ENCODE peak calls at places on chromosome X, in nine cellular contexts. One of them, this sample, is unnamed.
A peak's percentile ranks its signal among the peaks of the same experiment; 100 is the strongest.

GRCh38 chrX:18971506-18971905 is 12.4 kb downstream of the PHKA2 start:
- DNase-seq in renal cortical epithelial cell: no peak
- DNase-seq in activated gamma-delta T cell treated with Interleukin-2 at 50 U/mL for 16 hours: no peak
- DNase-seq in stimulated activated CD4-positive, alpha-beta T cell treated with anti-CD3 and anti-CD28 coated beads, Interleukin-4, amount 100 ng/mL, for 24 hours: no peak
- DNase-seq in NCI-H1092: no peak
- DNase-seq in AG04450: no peak
- DNase-seq in choroid plexus epithelial cell: no peak
- DNase-seq in T-cell: no peak
- DNase-seq in endothelial cell: no peak
- DNase-seq in this sample: no peak

GRCh38 chrX:45806410-45807121 is 605.9 kb upstream of the DIPK2B start:
- DNase-seq in activated gamma-delta T cell treated with Interleukin-2 at 50 U/mL for 16 hours: peak; percentile 31
- DNase-seq in stimulated activated CD4-positive, alpha-beta T cell treated with anti-CD3 and anti-CD28 coated beads, Interleukin-4, amount 100 ng/mL, for 24 hours: peak; percentile 62
- DNase-seq in T-cell: peak; percentile 59
- DNase-seq in AG04450: no peak
- DNase-seq in endothelial cell: no peak
- DNase-seq in choroid plexus epithelial cell: peak; percentile 91
- DNase-seq in NCI-H1092: no peak
- DNase-seq in renal cortical epithelial cell: peak; percentile 81
- DNase-seq in this sample: peak; percentile 37

GRCh38 chrX:6990552-6991193 is 156.8 kb upstream of the STS start:
- DNase-seq in stimulated activated CD4-positive, alpha-beta T cell treated with anti-CD3 and anti-CD28 coated beads, Interleukin-4, amount 100 ng/mL, for 24 hours: no peak
- DNase-seq in NCI-H1092: no peak
- DNase-seq in choroid plexus epithelial cell: no peak
- DNase-seq in T-cell: no peak
- DNase-seq in activated gamma-delta T cell treated with Interleukin-2 at 50 U/mL for 16 hours: no peak
- DNase-seq in AG04450: no peak
- DNase-seq in renal cortical epithelial cell: no peak
- DNase-seq in endothelial cell: no peak
- DNase-seq in this sample: peak; percentile 32

GRCh38 chrX:13650318-13650717 is 2.6 kb upstream of the TCEANC start:
- DNase-seq in AG04450: no peak
- DNase-seq in choroid plexus epithelial cell: no peak
- DNase-seq in stimulated activated CD4-positive, alpha-beta T cell treated with anti-CD3 and anti-CD28 coated beads, Interleukin-4, amount 100 ng/mL, for 24 hours: no peak
- DNase-seq in T-cell: no peak
- DNase-seq in endothelial cell: no peak
- DNase-seq in activated gamma-delta T cell treated with Interleukin-2 at 50 U/mL for 16 hours: no peak
- DNase-seq in NCI-H1092: no peak
- DNase-seq in renal cortical epithelial cell: no peak
- DNase-seq in this sample: no peak

GRCh38 chrX:137432609-137433008 is 133.3 kb upstream of the ZIC3 start:
- DNase-seq in NCI-H1092: peak; percentile 15
- DNase-seq in T-cell: no peak
- DNase-seq in activated gamma-delta T cell treated with Interleukin-2 at 50 U/mL for 16 hours: no peak
- DNase-seq in endothelial cell: peak; percentile 40
- DNase-seq in choroid plexus epithelial cell: peak; percentile 52
- DNase-seq in AG04450: no peak
- DNase-seq in renal cortical epithelial cell: no peak
- DNase-seq in stimulated activated CD4-positive, alpha-beta T cell treated with anti-CD3 and anti-CD28 coated beads, Interleukin-4, amount 100 ng/mL, for 24 hours: no peak
- DNase-seq in this sample: peak; percentile 0

GRCh38 chrX:16585486-16586370 is 64.2 kb upstream of the S100G start:
- DNase-seq in activated gamma-delta T cell treated with Interleukin-2 at 50 U/mL for 16 hours: no peak
- DNase-seq in T-cell: no peak
- DNase-seq in choroid plexus epithelial cell: no peak
- DNase-seq in stimulated activated CD4-positive, alpha-beta T cell treated with anti-CD3 and anti-CD28 coated beads, Interleukin-4, amount 100 ng/mL, for 24 hours: no peak
- DNase-seq in renal cortical epithelial cell: no peak
- DNase-seq in endothelial cell: no peak
- DNase-seq in AG04450: no peak
- DNase-seq in NCI-H1092: no peak
- DNase-seq in this sample: no peak

GRCh38 chrX:40908857-40909475 is 173.6 kb upstream of the MED14 start:
- DNase-seq in NCI-H1092: no peak
- DNase-seq in choroid plexus epithelial cell: peak; percentile 77
- DNase-seq in stimulated activated CD4-positive, alpha-beta T cell treated with anti-CD3 and anti-CD28 coated beads, Interleukin-4, amount 100 ng/mL, for 24 hours: no peak
- DNase-seq in activated gamma-delta T cell treated with Interleukin-2 at 50 U/mL for 16 hours: no peak
- DNase-seq in endothelial cell: no peak
- DNase-seq in AG04450: peak; percentile 33
- DNase-seq in T-cell: no peak
- DNase-seq in renal cortical epithelial cell: peak; percentile 85
- DNase-seq in this sample: peak; percentile 63

GRCh38 chrX:65993332-65993731 is 46.5 kb downstream of the VSIG4 start:
- DNase-seq in NCI-H1092: no peak
- DNase-seq in activated gamma-delta T cell treated with Interleukin-2 at 50 U/mL for 16 hours: no peak
- DNase-seq in T-cell: no peak
- DNase-seq in AG04450: no peak
- DNase-seq in endothelial cell: no peak
- DNase-seq in stimulated activated CD4-positive, alpha-beta T cell treated with anti-CD3 and anti-CD28 coated beads, Interleukin-4, amount 100 ng/mL, for 24 hours: no peak
- DNase-seq in renal cortical epithelial cell: no peak
- DNase-seq in choroid plexus epithelial cell: no peak
- DNase-seq in this sample: no peak

GRCh38 chrX:109632906-109633504 is 8.0 kb upstream of the KCNE5 start:
- DNase-seq in activated gamma-delta T cell treated with Interleukin-2 at 50 U/mL for 16 hours: no peak
- DNase-seq in T-cell: no peak
- DNase-seq in endothelial cell: peak; percentile 23
- DNase-seq in NCI-H1092: no peak
- DNase-seq in renal cortical epithelial cell: peak; percentile 17
- DNase-seq in AG04450: no peak
- DNase-seq in choroid plexus epithelial cell: peak; percentile 53
- DNase-seq in stimulated activated CD4-positive, alpha-beta T cell treated with anti-CD3 and anti-CD28 coated beads, Interleukin-4, amount 100 ng/mL, for 24 hours: no peak
- DNase-seq in this sample: peak; percentile 5

GRCh38 chrX:148958896-148959295 is 458.5 kb downstream of the AFF2 start:
- DNase-seq in T-cell: no peak
- DNase-seq in renal cortical epithelial cell: no peak
- DNase-seq in activated gamma-delta T cell treated with Interleukin-2 at 50 U/mL for 16 hours: no peak
- DNase-seq in AG04450: no peak
- DNase-seq in NCI-H1092: no peak
- DNase-seq in stimulated activated CD4-positive, alpha-beta T cell treated with anti-CD3 and anti-CD28 coated beads, Interleukin-4, amount 100 ng/mL, for 24 hours: no peak
- DNase-seq in choroid plexus epithelial cell: no peak
- DNase-seq in endothelial cell: no peak
- DNase-seq in this sample: no peak

GRCh38 chrX:74705269-74705668 is 90.8 kb upstream of the RLIM start:
- DNase-seq in stimulated activated CD4-positive, alpha-beta T cell treated with anti-CD3 and anti-CD28 coated beads, Interleukin-4, amount 100 ng/mL, for 24 hours: no peak
- DNase-seq in activated gamma-delta T cell treated with Interleukin-2 at 50 U/mL for 16 hours: no peak
- DNase-seq in NCI-H1092: no peak
- DNase-seq in endothelial cell: no peak
- DNase-seq in choroid plexus epithelial cell: no peak
- DNase-seq in T-cell: no peak
- DNase-seq in renal cortical epithelial cell: no peak
- DNase-seq in AG04450: no peak
- DNase-seq in this sample: no peak

GRCh38 chrX:101287402-101287801 is 3.7 kb downstream of the TAF7L start:
- DNase-seq in NCI-H1092: peak; percentile 1
- DNase-seq in stimulated activated CD4-positive, alpha-beta T cell treated with anti-CD3 and anti-CD28 coated beads, Interleukin-4, amount 100 ng/mL, for 24 hours: peak; percentile 12
- DNase-seq in AG04450: peak; percentile 11
- DNase-seq in choroid plexus epithelial cell: peak; percentile 67
- DNase-seq in renal cortical epithelial cell: peak; percentile 35
- DNase-seq in T-cell: no peak
- DNase-seq in endothelial cell: peak; percentile 35
- DNase-seq in activated gamma-delta T cell treated with Interleukin-2 at 50 U/mL for 16 hours: no peak
- DNase-seq in this sample: peak; percentile 43

GRCh38 chrX:119880552-119881437 is 9.2 kb downstream of the NDUFA1 start:
- DNase-seq in T-cell: peak; percentile 33
- DNase-seq in activated gamma-delta T cell treated with Interleukin-2 at 50 U/mL for 16 hours: no peak
- DNase-seq in choroid plexus epithelial cell: peak; percentile 78
- DNase-seq in stimulated activated CD4-positive, alpha-beta T cell treated with anti-CD3 and anti-CD28 coated beads, Interleukin-4, amount 100 ng/mL, for 24 hours: peak; percentile 27
- DNase-seq in AG04450: no peak
- DNase-seq in renal cortical epithelial cell: peak; percentile 57
- DNase-seq in NCI-H1092: peak; percentile 19
- DNase-seq in endothelial cell: peak; percentile 18
- DNase-seq in this sample: peak; percentile 47

GRCh38 chrX:71911023-71911730 is 532 bp downstream of the NHSL2 start:
- DNase-seq in NCI-H1092: no peak
- DNase-seq in renal cortical epithelial cell: no peak
- DNase-seq in choroid plexus epithelial cell: no peak
- DNase-seq in AG04450: no peak
- DNase-seq in T-cell: peak; percentile 30
- DNase-seq in stimulated activated CD4-positive, alpha-beta T cell treated with anti-CD3 and anti-CD28 coated beads, Interleukin-4, amount 100 ng/mL, for 24 hours: peak; percentile 10
- DNase-seq in endothelial cell: peak; percentile 63
- DNase-seq in activated gamma-delta T cell treated with Interleukin-2 at 50 U/mL for 16 hours: peak; percentile 24
- DNase-seq in this sample: no peak

GRCh38 chrX:143634701-143635442 is 1.0 kb downstream of the SLITRK4 start:
- DNase-seq in renal cortical epithelial cell: no peak
- DNase-seq in choroid plexus epithelial cell: no peak
- DNase-seq in endothelial cell: peak; percentile 20
- DNase-seq in T-cell: no peak
- DNase-seq in AG04450: no peak
- DNase-seq in stimulated activated CD4-positive, alpha-beta T cell treated with anti-CD3 and anti-CD28 coated beads, Interleukin-4, amount 100 ng/mL, for 24 hours: no peak
- DNase-seq in NCI-H1092: peak; percentile 34
- DNase-seq in activated gamma-delta T cell treated with Interleukin-2 at 50 U/mL for 16 hours: no peak
- DNase-seq in this sample: no peak

GRCh38 chrX:70636218-70636617 is 191.6 kb downstream of the DLG3 start:
- DNase-seq in AG04450: no peak
- DNase-seq in T-cell: no peak
- DNase-seq in endothelial cell: no peak
- DNase-seq in choroid plexus epithelial cell: no peak
- DNase-seq in renal cortical epithelial cell: no peak
- DNase-seq in activated gamma-delta T cell treated with Interleukin-2 at 50 U/mL for 16 hours: no peak
- DNase-seq in stimulated activated CD4-positive, alpha-beta T cell treated with anti-CD3 and anti-CD28 coated beads, Interleukin-4, amount 100 ng/mL, for 24 hours: no peak
- DNase-seq in NCI-H1092: no peak
- DNase-seq in this sample: no peak

GRCh38 chrX:6574762-6575161 is 39.8 kb upstream of the VCX3A start:
- DNase-seq in activated gamma-delta T cell treated with Interleukin-2 at 50 U/mL for 16 hours: no peak
- DNase-seq in endothelial cell: peak; percentile 3
- DNase-seq in T-cell: no peak
- DNase-seq in renal cortical epithelial cell: no peak
- DNase-seq in NCI-H1092: no peak
- DNase-seq in choroid plexus epithelial cell: no peak
- DNase-seq in AG04450: no peak
- DNase-seq in stimulated activated CD4-positive, alpha-beta T cell treated with anti-CD3 and anti-CD28 coated beads, Interleukin-4, amount 100 ng/mL, for 24 hours: no peak
- DNase-seq in this sample: no peak

GRCh38 chrX:140389331-140389730 is 115.5 kb downstream of the SOX3 start:
- DNase-seq in renal cortical epithelial cell: peak; percentile 64
- DNase-seq in T-cell: no peak
- DNase-seq in activated gamma-delta T cell treated with Interleukin-2 at 50 U/mL for 16 hours: no peak
- DNase-seq in choroid plexus epithelial cell: no peak
- DNase-seq in stimulated activated CD4-positive, alpha-beta T cell treated with anti-CD3 and anti-CD28 coated beads, Interleukin-4, amount 100 ng/mL, for 24 hours: no peak
- DNase-seq in NCI-H1092: no peak
- DNase-seq in AG04450: no peak
- DNase-seq in endothelial cell: no peak
- DNase-seq in this sample: no peak

GRCh38 chrX:150688911-150689451 is 4.2 kb upstream of the MTMR1 start:
- DNase-seq in NCI-H1092: no peak
- DNase-seq in stimulated activated CD4-positive, alpha-beta T cell treated with anti-CD3 and anti-CD28 coated beads, Interleukin-4, amount 100 ng/mL, for 24 hours: no peak
- DNase-seq in renal cortical epithelial cell: peak; percentile 92
- DNase-seq in AG04450: peak; percentile 84
- DNase-seq in T-cell: no peak
- DNase-seq in activated gamma-delta T cell treated with Interleukin-2 at 50 U/mL for 16 hours: no peak
- DNase-seq in endothelial cell: no peak
- DNase-seq in choroid plexus epithelial cell: peak; percentile 96
- DNase-seq in this sample: peak; percentile 95

GRCh38 chrX:2781698-2782097 is 29.9 kb downstream of the XG start:
- DNase-seq in T-cell: no peak
- DNase-seq in choroid plexus epithelial cell: no peak
- DNase-seq in renal cortical epithelial cell: no peak
- DNase-seq in NCI-H1092: no peak
- DNase-seq in AG04450: no peak
- DNase-seq in stimulated activated CD4-positive, alpha-beta T cell treated with anti-CD3 and anti-CD28 coated beads, Interleukin-4, amount 100 ng/mL, for 24 hours: no peak
- DNase-seq in activated gamma-delta T cell treated with Interleukin-2 at 50 U/mL for 16 hours: no peak
- DNase-seq in endothelial cell: no peak
- DNase-seq in this sample: no peak

GRCh38 chrX:17580529-17581155 is 156.7 kb upstream of the SCML1 start:
- DNase-seq in renal cortical epithelial cell: peak; percentile 98
- DNase-seq in endothelial cell: no peak
- DNase-seq in NCI-H1092: no peak
- DNase-seq in T-cell: no peak
- DNase-seq in AG04450: no peak
- DNase-seq in stimulated activated CD4-positive, alpha-beta T cell treated with anti-CD3 and anti-CD28 coated beads, Interleukin-4, amount 100 ng/mL, for 24 hours: no peak
- DNase-seq in choroid plexus epithelial cell: peak; percentile 83
- DNase-seq in activated gamma-delta T cell treated with Interleukin-2 at 50 U/mL for 16 hours: no peak
- DNase-seq in this sample: no peak

GRCh38 chrX:32153586-32153985 is 1057.8 kb downstream of the DMD start:
- DNase-seq in NCI-H1092: no peak
- DNase-seq in T-cell: no peak
- DNase-seq in endothelial cell: no peak
- DNase-seq in AG04450: no peak
- DNase-seq in renal cortical epithelial cell: no peak
- DNase-seq in stimulated activated CD4-positive, alpha-beta T cell treated with anti-CD3 and anti-CD28 coated beads, Interleukin-4, amount 100 ng/mL, for 24 hours: no peak
- DNase-seq in activated gamma-delta T cell treated with Interleukin-2 at 50 U/mL for 16 hours: no peak
- DNase-seq in choroid plexus epithelial cell: no peak
- DNase-seq in this sample: no peak

GRCh38 chrX:76920621-76921020 is 493.1 kb downstream of the MAGEE1 start:
- DNase-seq in T-cell: no peak
- DNase-seq in renal cortical epithelial cell: no peak
- DNase-seq in stimulated activated CD4-positive, alpha-beta T cell treated with anti-CD3 and anti-CD28 coated beads, Interleukin-4, amount 100 ng/mL, for 24 hours: no peak
- DNase-seq in NCI-H1092: no peak
- DNase-seq in endothelial cell: no peak
- DNase-seq in AG04450: no peak
- DNase-seq in choroid plexus epithelial cell: no peak
- DNase-seq in activated gamma-delta T cell treated with Interleukin-2 at 50 U/mL for 16 hours: no peak
- DNase-seq in this sample: no peak

GRCh38 chrX:19728915-19729314 is 158.5 kb downstream of the SH3KBP1 start:
- DNase-seq in T-cell: no peak
- DNase-seq in NCI-H1092: no peak
- DNase-seq in AG04450: no peak
- DNase-seq in endothelial cell: no peak
- DNase-seq in activated gamma-delta T cell treated with Interleukin-2 at 50 U/mL for 16 hours: no peak
- DNase-seq in renal cortical epithelial cell: no peak
- DNase-seq in stimulated activated CD4-positive, alpha-beta T cell treated with anti-CD3 and anti-CD28 coated beads, Interleukin-4, amount 100 ng/mL, for 24 hours: no peak
- DNase-seq in choroid plexus epithelial cell: no peak
- DNase-seq in this sample: no peak

GRCh38 chrX:46573331-46573895 is at the start of gene CHST7:
- DNase-seq in activated gamma-delta T cell treated with Interleukin-2 at 50 U/mL for 16 hours: peak; percentile 39
- DNase-seq in endothelial cell: peak; percentile 66
- DNase-seq in AG04450: no peak
- DNase-seq in NCI-H1092: peak; percentile 53
- DNase-seq in renal cortical epithelial cell: no peak
- DNase-seq in T-cell: peak; percentile 57
- DNase-seq in stimulated activated CD4-positive, alpha-beta T cell treated with anti-CD3 and anti-CD28 coated beads, Interleukin-4, amount 100 ng/mL, for 24 hours: peak; percentile 53
- DNase-seq in choroid plexus epithelial cell: peak; percentile 67
- DNase-seq in this sample: peak; percentile 31

GRCh38 chrX:37455381-37455780 is 106.2 kb downstream of the PRRG1 start:
- DNase-seq in T-cell: no peak
- DNase-seq in endothelial cell: no peak
- DNase-seq in choroid plexus epithelial cell: peak; percentile 30
- DNase-seq in activated gamma-delta T cell treated with Interleukin-2 at 50 U/mL for 16 hours: no peak
- DNase-seq in renal cortical epithelial cell: peak; percentile 7
- DNase-seq in AG04450: no peak
- DNase-seq in stimulated activated CD4-positive, alpha-beta T cell treated with anti-CD3 and anti-CD28 coated beads, Interleukin-4, amount 100 ng/mL, for 24 hours: no peak
- DNase-seq in NCI-H1092: no peak
- DNase-seq in this sample: peak; percentile 33

GRCh38 chrX:132272826-132273225 is 53.6 kb upstream of the RAP2C start:
- DNase-seq in AG04450: no peak
- DNase-seq in endothelial cell: no peak
- DNase-seq in activated gamma-delta T cell treated with Interleukin-2 at 50 U/mL for 16 hours: no peak
- DNase-seq in stimulated activated CD4-positive, alpha-beta T cell treated with anti-CD3 and anti-CD28 coated beads, Interleukin-4, amount 100 ng/mL, for 24 hours: no peak
- DNase-seq in T-cell: no peak
- DNase-seq in renal cortical epithelial cell: no peak
- DNase-seq in NCI-H1092: no peak
- DNase-seq in choroid plexus epithelial cell: no peak
- DNase-seq in this sample: peak; percentile 23

GRCh38 chrX:12011075-12011474 is 127.2 kb upstream of the FRMPD4 start:
- DNase-seq in T-cell: no peak
- DNase-seq in renal cortical epithelial cell: peak; percentile 73
- DNase-seq in activated gamma-delta T cell treated with Interleukin-2 at 50 U/mL for 16 hours: no peak
- DNase-seq in NCI-H1092: no peak
- DNase-seq in AG04450: peak; percentile 29
- DNase-seq in choroid plexus epithelial cell: peak; percentile 59
- DNase-seq in endothelial cell: no peak
- DNase-seq in stimulated activated CD4-positive, alpha-beta T cell treated with anti-CD3 and anti-CD28 coated beads, Interleukin-4, amount 100 ng/mL, for 24 hours: no peak
- DNase-seq in this sample: peak; percentile 90

GRCh38 chrX:136168929-136169735 is 21.8 kb downstream of the FHL1 start:
- DNase-seq in endothelial cell: peak; percentile 31
- DNase-seq in T-cell: no peak
- DNase-seq in stimulated activated CD4-positive, alpha-beta T cell treated with anti-CD3 and anti-CD28 coated beads, Interleukin-4, amount 100 ng/mL, for 24 hours: no peak
- DNase-seq in activated gamma-delta T cell treated with Interleukin-2 at 50 U/mL for 16 hours: no peak
- DNase-seq in NCI-H1092: no peak
- DNase-seq in AG04450: peak; percentile 90
- DNase-seq in renal cortical epithelial cell: peak; percentile 91
- DNase-seq in choroid plexus epithelial cell: peak; percentile 93
- DNase-seq in this sample: peak; percentile 53

GRCh38 chrX:78997870-78998558 is 52.8 kb downstream of the P2RY10 start:
- DNase-seq in activated gamma-delta T cell treated with Interleukin-2 at 50 U/mL for 16 hours: peak; percentile 17
- DNase-seq in T-cell: peak; percentile 1
- DNase-seq in NCI-H1092: no peak
- DNase-seq in choroid plexus epithelial cell: no peak
- DNase-seq in endothelial cell: no peak
- DNase-seq in AG04450: no peak
- DNase-seq in stimulated activated CD4-positive, alpha-beta T cell treated with anti-CD3 and anti-CD28 coated beads, Interleukin-4, amount 100 ng/mL, for 24 hours: peak; percentile 15
- DNase-seq in renal cortical epithelial cell: no peak
- DNase-seq in this sample: no peak

GRCh38 chrX:71118985-71119535 is 664 bp downstream of the MED12 start:
- DNase-seq in activated gamma-delta T cell treated with Interleukin-2 at 50 U/mL for 16 hours: no peak
- DNase-seq in AG04450: no peak
- DNase-seq in T-cell: no peak
- DNase-seq in stimulated activated CD4-positive, alpha-beta T cell treated with anti-CD3 and anti-CD28 coated beads, Interleukin-4, amount 100 ng/mL, for 24 hours: no peak
- DNase-seq in choroid plexus epithelial cell: no peak
- DNase-seq in NCI-H1092: no peak
- DNase-seq in renal cortical epithelial cell: no peak
- DNase-seq in endothelial cell: no peak
- DNase-seq in this sample: no peak

This sample was measured in bronchial epithelial cell.